ENCODE peak calls at places on chromosome 11, in seven cellular contexts. Q, F, H, C, K, S and X are unnamed samples.

GRCh38 chr11:827146-827860 is 416 bp upstream of the CRACR2B start:
- DNase-seq in F (no peak), H (no peak), Q (peak), C (no peak), S (no peak), K (no peak), X (no peak)

GRCh38 chr11:94958118-94958517 is 15.2 kb downstream of the CWC15 start:
- DNase-seq in H (no peak), Q (no peak), F (no peak), C (no peak), S (no peak), K (peak), X (peak)

GRCh38 chr11:75524576-75525432 is 937 bp downstream of the GDPD5 start:
- DNase-seq in K (peak), Q (no peak), F (no peak), H (no peak), C (no peak), S (no peak), X (no peak)

GRCh38 chr11:35511666-35512065 is 13.8 kb downstream of the PAMR1 start:
- DNase-seq in Q (peak), H (no peak), F (no peak), C (no peak), S (no peak), K (peak), X (peak)

GRCh38 chr11:130599073-130599654 is 150.7 kb downstream of the ADAMTS15 start:
- DNase-seq in F (peak), K (peak), C (no peak), H (no peak), S (no peak), Q (peak), X (no peak)

GRCh38 chr11:10072142-10072541 is 221.9 kb downstream of the SBF2 start:
- DNase-seq in Q (no peak), K (peak), S (peak), F (no peak), H (no peak), C (no peak), X (peak)

GRCh38 chr11:355581-356458 is 13.5 kb upstream of the B4GALNT4 start:
- DNase-seq in H (peak), Q (peak), K (peak), S (peak), F (peak), C (peak), X (peak)

GRCh38 chr11:104402812-104403521 is 239.0 kb upstream of the PDGFD start:
- DNase-seq in K (no peak), C (no peak), Q (no peak), H (no peak), S (no peak), F (no peak), X (no peak)

GRCh38 chr11:85718991-85719807 is 33.2 kb upstream of the CCDC89 start:
- DNase-seq in Q (peak), F (peak), K (peak), H (peak), S (peak), C (peak), X (peak)

GRCh38 chr11:91421586-91421985 is 803.0 kb upstream of the FAT3 start:
- DNase-seq in C (no peak), S (no peak), Q (no peak), H (no peak), K (no peak), F (no peak), X (peak)

GRCh38 chr11:129846508-129847335 is 31.1 kb downstream of the TMEM45B start:
- DNase-seq in S (peak), F (no peak), K (peak), Q (no peak), C (no peak), H (peak), X (peak)

GRCh38 chr11:12502041-12502440 is 124.7 kb downstream of the PARVA start:
- DNase-seq in K (no peak), F (no peak), Q (no peak), H (peak), S (no peak), C (no peak), X (no peak)

GRCh38 chr11:83278351-83278750 is 7.8 kb downstream of the CCDC90B start:
- DNase-seq in C (no peak), S (no peak), Q (no peak), K (no peak), H (peak), F (no peak), X (no peak)
- H3K4me3 ChIP-seq in C (no peak), S (no peak), Q (no peak), K (no peak), H (no peak), F (no peak), X (no peak)

GRCh38 chr11:128738942-128739341 is 45.1 kb downstream of the FLI1 start:
- DNase-seq in F (no peak), S (no peak), C (no peak), H (no peak), K (no peak), Q (no peak), X (no peak)
- H3K4me3 ChIP-seq in F (no peak), S (no peak), C (no peak), H (no peak), K (no peak), Q (no peak), X (no peak)

GRCh38 chr11:61580292-61580888 is 486 bp downstream of the SYT7 start:
- DNase-seq in Q (no peak), F (no peak), C (no peak), H (no peak), S (no peak), K (no peak), X (no peak)
- H3K4me3 ChIP-seq in Q (no peak), F (peak), C (peak), H (peak), S (peak), K (peak), X (peak)

GRCh38 chr11:76800466-76801200 is 17.5 kb downstream of the TSKU start:
- DNase-seq in S (no peak), F (no peak), C (peak), K (no peak), Q (peak), H (no peak), X (no peak)

GRCh38 chr11:76798202-76798581 is 15.0 kb downstream of the TSKU start:
- DNase-seq in Q (no peak), C (no peak), S (no peak), H (no peak), F (no peak), K (no peak), X (no peak)

GRCh38 chr11:76797341-76798201 is 14.4 kb downstream of the TSKU start:
- DNase-seq in H (no peak), K (no peak), F (no peak), C (no peak), Q (no peak), S (no peak), X (no peak)

GRCh38 chr11:76799061-76799804 is 16.1 kb downstream of the TSKU start:
- DNase-seq in K (peak), Q (peak), H (no peak), S (no peak), C (peak), F (peak), X (no peak)

GRCh38 chr11:76798656-76799055 is 15.5 kb downstream of the TSKU start:
- DNase-seq in K (no peak), S (no peak), C (no peak), F (no peak), Q (no peak), H (no peak), X (no peak)
- H3K4me3 ChIP-seq in K (no peak), S (no peak), C (no peak), F (peak), Q (no peak), H (no peak), X (no peak)

GRCh38 chr11:71931245-71931602 is 2.4 kb downstream of the RNF121 start:
- DNase-seq in S (no peak), H (no peak), K (no peak), C (no peak), Q (no peak), F (no peak), X (no peak)
- H3K4me3 ChIP-seq in S (no peak), H (no peak), K (no peak), C (no peak), Q (no peak), F (no peak), X (no peak)

GRCh38 chr11:58574851-58575250 is 805 bp downstream of the LPXN start:
- DNase-seq in S (no peak), H (peak), C (no peak), K (peak), F (no peak), Q (no peak), X (no peak)
- H3K4me3 ChIP-seq in S (no peak), H (no peak), C (no peak), K (no peak), F (no peak), Q (no peak), X (no peak)

DNA sequence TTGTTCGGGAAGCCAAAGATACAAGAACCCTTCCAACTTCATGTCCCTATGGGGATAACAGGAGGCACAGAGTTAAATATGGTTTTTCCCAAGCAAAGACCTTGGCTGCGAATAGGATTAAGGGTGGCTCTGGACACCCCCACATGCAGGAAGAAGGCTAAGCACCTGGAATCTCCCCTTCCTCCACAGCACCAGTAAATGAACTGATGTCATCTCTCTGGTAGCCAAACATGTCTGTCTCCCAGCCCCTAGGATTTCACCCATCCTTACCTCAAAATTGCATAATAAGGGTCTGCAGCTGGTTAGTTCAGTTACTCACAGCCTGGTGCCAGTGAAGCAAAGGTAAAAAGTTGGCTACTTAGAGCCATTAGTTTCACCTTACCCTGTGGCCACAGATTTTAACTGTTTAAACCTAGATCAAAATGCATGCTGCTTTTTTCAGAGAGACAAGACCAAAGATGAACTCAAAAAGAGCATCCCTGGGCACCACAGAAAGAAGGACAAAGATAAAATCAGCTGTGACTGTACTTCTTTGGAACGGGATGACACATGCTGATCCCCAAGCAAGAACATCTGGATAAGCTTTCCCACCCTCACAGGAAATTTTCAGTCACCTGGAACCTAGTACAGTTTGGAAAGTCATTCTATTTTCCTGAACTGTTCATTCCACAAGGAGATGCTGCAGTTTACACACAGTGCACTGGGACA is 77.3 kb upstream of the AKIP1 start:
- DNase-seq in K (no peak), F (no peak), H (peak), Q (no peak), C (no peak), S (no peak), X (no peak)
- H3K4me3 ChIP-seq in K (no peak), F (no peak), H (no peak), Q (no peak), C (no peak), S (no peak), X (no peak)

GRCh38 chr11:126140106-126140931 is 71.1 kb downstream of the RPUSD4 start:
- DNase-seq in S (no peak), Q (no peak), H (no peak), C (no peak), F (no peak), K (peak), X (no peak)
- H3K4me3 ChIP-seq in S (no peak), Q (no peak), H (no peak), C (no peak), F (no peak), K (no peak), X (no peak)